ENCODE peak calls at places on chromosomes 13 and 19, in ten cellular contexts. L is GM23338; F is lower lobe of right lung; O is naive B cell; A is omental fat pad; N is A549; M is gastroesophageal sphincter; B is activated naive CD8-positive, alpha-beta T cell treated with anti-CD3 and anti-CD28 coated beads, Interleukin-2, amount 50 U/mL, for 24 hours; K is activated T-cell treated with anti-CD3 and anti-CD28 coated beads, Interleukin-2, amount 50 U/mL, for 72 hours; U is pancreas. P is an unnamed sample.

GRCh38 chr13:37656247-37656940 is 57.8 kb upstream of the POSTN start:
- ATAC-seq in L (no peak), F (no peak), O (no peak), A (peak; percentile 37), N (peak; percentile 99), M (no peak), B (peak; percentile 20), K (no peak), U (no peak), P (no peak)

GRCh38 chr13:112576191-112576590 is 11.8 kb downstream of the TUBGCP3 start:
- ATAC-seq in L (peak; percentile 25), F (no peak), O (no peak), A (no peak), N (no peak), M (no peak), B (no peak), K (no peak), U (no peak), P (no peak)

GRCh38 chr19:51514866-51515481 is 13.4 kb upstream of the SIGLEC12 start:
- ATAC-seq in L (peak; percentile 67), F (peak; percentile 53), O (peak; percentile 59), A (no peak), N (peak; percentile 86), M (no peak), B (peak; percentile 54), K (peak; percentile 52), U (peak; percentile 62), P (peak; percentile 77)

GRCh38 chr19:3420244-3420755 is 53.9 kb downstream of the NFIC start:
- ATAC-seq in L (no peak), F (no peak), O (no peak), A (no peak), N (no peak), M (no peak), B (no peak), K (no peak), U (no peak), P (no peak)

GRCh38 chr19:35773020-35773809 is 2.1 kb upstream of the ARHGAP33 start:
- ATAC-seq in L (no peak), F (no peak), O (no peak), A (no peak), N (peak; percentile 0), M (no peak), B (no peak), K (no peak), U (no peak), P (no peak)

GRCh38 chr19:34454685-34455084 is 26.5 kb downstream of the UBA2 start:
- ATAC-seq in L (no peak), F (no peak), O (no peak), A (no peak), N (no peak), M (no peak), B (no peak), K (no peak), U (no peak), P (peak; percentile 56)

GRCh38 chr19:34308381-34309367 is 54.3 kb downstream of the GARRE1 start:
- ATAC-seq in L (no peak), F (no peak), O (no peak), A (no peak), N (no peak), M (no peak), B (no peak), K (no peak), U (no peak), P (peak; percentile 62)

GRCh38 chr13:51276684-51277083 is 54.5 kb downstream of the FAM124A start:
- ATAC-seq in L (no peak), F (no peak), O (no peak), A (no peak), N (no peak), M (peak; percentile 35), B (no peak), K (no peak), U (peak; percentile 90), P (no peak)

GRCh38 chr19:32421589-32422361 is 16.2 kb downstream of the DPY19L3 start:
- ATAC-seq in L (no peak), F (peak; percentile 82), O (peak; percentile 39), A (no peak), N (no peak), M (no peak), B (no peak), K (no peak), U (no peak), P (no peak)

GRCh38 chr19:50344661-50345318 is 15.6 kb upstream of the KCNC3 start:
- ATAC-seq in L (no peak), F (peak; percentile 46), O (peak; percentile 82), A (no peak), N (no peak), M (no peak), B (peak; percentile 38), K (no peak), U (no peak), P (peak; percentile 21)

GRCh38 chr19:7635670-7636069 is 1.2 kb upstream of the STXBP2 start:
- ATAC-seq in L (no peak), F (no peak), O (no peak), A (no peak), N (no peak), M (no peak), B (no peak), K (no peak), U (no peak), P (no peak)

GRCh38 chr19:45117167-45117594 is 24.2 kb downstream of the PPP1R37 start:
- ATAC-seq in L (peak; percentile 56), F (peak; percentile 33), O (peak; percentile 66), A (no peak), N (no peak), M (no peak), B (peak; percentile 83), K (peak; percentile 80), U (peak; percentile 5), P (peak; percentile 74)

GRCh38 chr13:26377038-26377437 is 123.1 kb downstream of the CDK8 start:
- ATAC-seq in L (peak; percentile 99), F (peak; percentile 43), O (no peak), A (no peak), N (peak; percentile 80), M (no peak), B (no peak), K (no peak), U (peak; percentile 54), P (no peak)

GRCh38 chr19:11361771-11362731 is 6.8 kb downstream of the PLPPR2 start:
- ATAC-seq in L (peak; percentile 74), F (no peak), O (no peak), A (no peak), N (peak; percentile 19), M (no peak), B (no peak), K (no peak), U (no peak), P (no peak)

GRCh38 chr19:13208131-13208963 is 58.1 kb downstream of the IER2 start:
- ATAC-seq in L (peak; percentile 4), F (peak; percentile 42), O (peak; percentile 87), A (no peak), N (no peak), M (no peak), B (peak; percentile 64), K (peak; percentile 82), U (peak; percentile 22), P (peak; percentile 87)

GRCh38 chr13:31930490-31930889 is 101.1 kb upstream of the FRY start:
- ATAC-seq in L (no peak), F (no peak), O (no peak), A (no peak), N (no peak), M (no peak), B (no peak), K (no peak), U (no peak), P (peak; percentile 12)

GRCh38 chr19:41307954-41308449 is 2.0 kb upstream of the CCDC97 start:
- ATAC-seq in L (peak; percentile 15), F (peak; percentile 0), O (peak; percentile 4), A (peak; percentile 1), N (peak; percentile 17), M (no peak), B (peak; percentile 1), K (peak; percentile 6), U (no peak), P (peak; percentile 13)

GRCh38 chr13:112067871-112068305 is 939 bp downstream of the SOX1 start:
- ATAC-seq in L (no peak), F (no peak), O (no peak), A (no peak), N (no peak), M (no peak), B (no peak), K (no peak), U (no peak), P (no peak)

GRCh38 chr19:18290250-18291018 is 9.0 kb upstream of the JUND start:
- ATAC-seq in L (no peak), F (no peak), O (peak; percentile 60), A (no peak), N (no peak), M (no peak), B (peak; percentile 53), K (peak; percentile 75), U (no peak), P (peak; percentile 72)